ENCODE peak calls at places on chromosomes 11 and 22, in seven cellular contexts. X is heart right ventricle, S is cardiac muscle cell, R is breast epithelium, Z is neural progenitor cell, G is HCT116, D is Peyer's patch. O is an unnamed sample.

GRCh38 chr22:38155703-38156102 is 25.9 kb downstream of the PLA2G6 start:
- DNase-seq in X (no peak), S (no peak), R (no peak), Z (no peak), G (no peak), D (no peak), O (no peak)

GRCh38 chr11:125627236-125627910 is 2.4 kb downstream of the CHEK1 start:
- DNase-seq in X (no peak), S (no peak), R (no peak), Z (no peak), G (no peak), D (no peak), O (no peak)

GRCh38 chr11:126523441-126523840 is 168.0 kb downstream of the ST3GAL4 start:
- DNase-seq in X (no peak), S (no peak), R (no peak), Z (no peak), G (no peak), D (peak; percentile 34), O (no peak)

GRCh38 chr22:32518848-32519247 is 44.2 kb downstream of the FBXO7 start:
- DNase-seq in X (no peak), S (no peak), R (no peak), Z (no peak), G (peak; percentile 15), D (no peak), O (no peak)

GRCh38 chr22:45580703-45581381 is 78.2 kb downstream of the FBLN1 start:
- DNase-seq in X (no peak), S (peak; percentile 7), R (no peak), Z (no peak), G (no peak), D (peak; percentile 25), O (no peak)

GRCh38 chr11:94521684-94522083 is 9.4 kb downstream of the C11orf97 start:
- DNase-seq in X (no peak), S (no peak), R (no peak), Z (peak; percentile 9), G (no peak), D (no peak), O (no peak)

GRCh38 chr11:4087551-4087950 is 7.0 kb upstream of the RRM1 start:
- DNase-seq in X (no peak), S (no peak), R (no peak), Z (no peak), G (no peak), D (no peak), O (no peak)

GRCh38 chr22:50256936-50257440 is 4.5 kb downstream of the MAPK12 start:
- DNase-seq in X (no peak), S (no peak), R (no peak), Z (no peak), G (no peak), D (no peak), O (no peak)

GRCh38 chr11:46200537-46201281 is 76.8 kb upstream of the CREB3L1 start:
- DNase-seq in X (no peak), S (no peak), R (no peak), Z (no peak), G (no peak), D (no peak), O (no peak)

GRCh38 chr11:133945087-133945974 is 11.4 kb downstream of the IGSF9B start:
- DNase-seq in X (peak; percentile 60), S (no peak), R (no peak), Z (no peak), G (no peak), D (no peak), O (no peak)

GRCh38 chr11:124801636-124802312 is 1.6 kb upstream of the MSANTD2 start:
- DNase-seq in X (no peak), S (no peak), R (no peak), Z (no peak), G (no peak), D (no peak), O (no peak)

GRCh38 chr11:85694385-85694980 is 8.5 kb upstream of the CCDC89 start:
- DNase-seq in X (no peak), S (peak; percentile 24), R (no peak), Z (peak; percentile 31), G (peak; percentile 18), D (no peak), O (no peak)

GRCh38 chr22:44583854-44584253 is 85.8 kb upstream of the RTL6 start:
- DNase-seq in X (no peak), S (no peak), R (peak; percentile 48), Z (no peak), G (no peak), D (peak; percentile 37), O (no peak)

GRCh38 chr11:74749965-74750296 is 1.3 kb downstream of the RNF169 start:
- DNase-seq in X (no peak), S (no peak), R (no peak), Z (no peak), G (no peak), D (no peak), O (no peak)

GRCh38 chr22:38316340-38317236 is 645 bp downstream of the CSNK1E start:
- DNase-seq in X (peak; percentile 76), S (peak; percentile 61), R (peak; percentile 69), Z (peak; percentile 70), G (no peak), D (peak; percentile 79), O (peak; percentile 79)

GRCh38 chr11:69297225-69297925 is 3.4 kb downstream of the MYEOV start:
- DNase-seq in X (peak; percentile 95), S (no peak), R (peak; percentile 91), Z (peak; percentile 35), G (peak; percentile 97), D (peak; percentile 92), O (no peak)

GRCh38 chr11:110859998-110860397 is 147.8 kb upstream of the ARHGAP20 start:
- DNase-seq in X (no peak), S (no peak), R (no peak), Z (no peak), G (no peak), D (peak; percentile 77), O (no peak)

GRCh38 chr22:21446827-21447690 is 20.1 kb upstream of the TMEM191C start:
- DNase-seq in X (no peak), S (no peak), R (peak; percentile 31), Z (no peak), G (no peak), D (no peak), O (no peak)

GRCh38 chr22:46528121-46528610 is 9.3 kb downstream of the CELSR1 start:
- DNase-seq in X (no peak), S (no peak), R (no peak), Z (no peak), G (peak; percentile 69), D (no peak), O (no peak)

GRCh38 chr11:128406365-128406706 is 181.0 kb downstream of the ETS1 start:
- DNase-seq in X (no peak), S (no peak), R (no peak), Z (no peak), G (no peak), D (no peak), O (no peak)

GRCh38 chr11:110176366-110177056 is 83.3 kb downstream of the ZC3H12C start:
- DNase-seq in X (no peak), S (no peak), R (no peak), Z (no peak), G (no peak), D (no peak), O (no peak)

GRCh38 chr11:25351091-25351803 is 854.4 kb downstream of the LUZP2 start:
- DNase-seq in X (no peak), S (no peak), R (no peak), Z (no peak), G (no peak), D (no peak), O (no peak)

GRCh38 chr11:104222464-104222863 is 58.5 kb upstream of the PDGFD start:
- DNase-seq in X (no peak), S (no peak), R (no peak), Z (no peak), G (no peak), D (no peak), O (no peak)

GRCh38 chr11:75371930-75372876 is 20.7 kb upstream of the ARRB1 start:
- DNase-seq in X (no peak), S (no peak), R (no peak), Z (no peak), G (no peak), D (peak; percentile 62), O (no peak)

GRCh38 chr11:120952503-120953229 is 71.2 kb upstream of the TBCEL start:
- DNase-seq in X (peak; percentile 79), S (peak; percentile 84), R (peak; percentile 79), Z (peak; percentile 89), G (peak; percentile 61), D (peak; percentile 79), O (peak; percentile 72)
- H3K4me3 ChIP-seq in X (no peak overlapping the region), S (no peak overlapping the region), R (no peak overlapping the region), Z (no peak overlapping the region), G (no peak overlapping the region), D (peak overlapping the region; percentile 20), O (peak overlapping the region; percentile 35)

DNA sequence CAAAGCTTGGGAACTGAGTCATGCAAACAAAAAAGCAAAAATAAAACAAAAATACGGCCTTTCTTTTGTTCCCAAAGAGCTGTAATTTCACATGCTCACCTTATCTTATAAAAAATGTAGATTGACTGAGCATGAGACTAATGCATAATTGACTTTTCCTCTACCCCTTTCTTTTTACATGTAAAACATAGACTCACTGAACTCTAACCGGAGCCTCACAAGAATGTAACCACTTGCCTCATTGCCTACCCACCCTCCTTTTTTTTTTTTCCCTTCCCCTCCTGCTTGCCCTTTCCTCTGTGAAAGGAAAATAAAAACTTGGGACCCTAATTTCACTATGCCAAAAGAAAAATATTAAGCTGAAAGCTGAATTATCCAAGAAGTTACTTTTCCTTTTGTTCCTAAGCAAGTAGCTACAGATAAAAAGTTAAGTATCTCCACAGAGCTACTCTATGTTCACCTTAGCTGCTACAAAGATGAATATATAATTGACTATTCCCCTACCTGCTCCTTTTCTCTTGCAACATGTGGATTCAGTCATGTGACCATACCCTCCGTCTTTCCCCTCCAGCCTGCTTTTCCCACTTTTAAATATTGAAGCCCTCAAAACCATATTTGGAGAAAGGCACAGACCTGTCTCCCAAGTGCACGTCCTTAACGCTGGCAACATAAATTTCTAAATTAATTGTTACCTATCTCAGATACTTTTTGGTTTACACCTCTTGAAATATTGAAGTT is 39.6 kb upstream of the WEE1 start:
- DNase-seq in X (no peak), S (no peak), R (no peak), Z (no peak), G (no peak), D (no peak), O (no peak)
- H3K27ac ChIP-seq in X (no peak overlapping the region), S (no peak overlapping the region), R (no peak overlapping the region), Z (no peak overlapping the region), G (no peak overlapping the region), D (no peak overlapping the region), O (no peak overlapping the region)

GRCh38 chr11:64710418-64711137 is 12.4 kb downstream of the NRXN2 start:
- DNase-seq in X (no peak), S (no peak), R (no peak), Z (no peak), G (no peak), D (no peak), O (no peak)
- H3K27me3 ChIP-seq in X (peaks cover 96% of the 10 kb centered on the region), S (peaks cover 61% of the 10 kb centered on the region), R (peaks cover 10% of the 10 kb centered on the region), Z (peaks cover 78% of the 10 kb centered on the region), G (peaks cover 5% of the 10 kb centered on the region), D (peaks cover 41% of the 10 kb centered on the region), O (no peaks in the 10 kb centered on the region)

DNA sequence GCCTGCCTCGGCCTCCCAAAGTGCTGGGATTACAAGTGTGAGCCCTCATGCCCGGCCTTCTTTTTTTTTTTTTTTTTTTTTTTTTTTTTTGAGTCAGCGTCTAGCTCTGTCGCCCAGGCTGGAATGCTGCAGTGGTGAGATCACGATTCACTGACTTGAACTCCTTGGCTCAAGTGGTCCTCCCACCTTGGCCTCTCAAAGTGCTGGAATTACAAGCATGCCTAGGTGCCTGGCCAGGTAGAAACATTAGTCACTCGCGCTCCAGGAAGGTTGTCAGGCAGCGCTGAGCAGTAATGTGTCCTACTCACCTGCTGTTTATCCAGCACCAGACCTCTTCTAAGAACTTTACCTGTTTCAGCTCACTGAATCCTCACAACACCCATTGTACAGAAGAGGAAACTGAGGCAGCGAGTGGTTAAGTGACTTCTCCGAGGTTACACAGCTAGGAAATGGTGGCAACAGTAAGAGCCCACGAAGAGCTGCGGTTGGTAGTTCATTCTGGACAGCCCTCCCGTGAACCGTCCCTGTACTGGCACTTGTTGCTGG is 496 bp upstream of the CST6 start:
- DNase-seq in X (no peak), S (no peak), R (no peak), Z (no peak), G (peak; percentile 91), D (no peak), O (no peak)
- H3K4me3 ChIP-seq in X (no peak overlapping the region), S (no peak overlapping the region), R (no peak overlapping the region), Z (no peak overlapping the region), G (peak overlapping the region; percentile 44), D (no peak overlapping the region), O (no peak overlapping the region)